ENCODE peak calls at places on chromosomes 5 and 9, in four cellular contexts. D, B, U and S are unnamed samples.

GRCh38 chr9:37969130-37969529 is 65.2 kb upstream of the SLC25A51 start:
- DNase-seq in D (peak; percentile 81), B (peak; percentile 87), U (no peak), S (peak; percentile 79)

GRCh38 chr5:58227858-58228257 is 232.0 kb downstream of the PLK2 start:
- DNase-seq in D (no peak), B (no peak), U (no peak), S (no peak)

GRCh38 chr5:149849280-149849985 is 95.2 kb downstream of the PDE6A start:
- DNase-seq in D (no peak), B (no peak), U (no peak), S (no peak)

GRCh38 chr5:81755320-81755719 is 4.4 kb upstream of the SSBP2 start:
- DNase-seq in D (peak; percentile 93), B (peak; percentile 79), U (no peak), S (peak; percentile 70)

GRCh38 chr9:126612813-126613641 is 701 bp upstream of the LMX1B start:
- DNase-seq in D (no peak), B (no peak), U (no peak), S (no peak)

GRCh38 chr5:4104831-4105597 is 509.4 kb downstream of the IRX1 start:
- DNase-seq in D (no peak), B (no peak), U (no peak), S (no peak)

GRCh38 chr9:97570899-97571298 is 62.3 kb downstream of the TSTD2 start:
- DNase-seq in D (no peak), B (no peak), U (no peak), S (no peak)

GRCh38 chr9:35910613-35911488 is 1.6 kb downstream of the SPAAR start:
- DNase-seq in D (peak; percentile 75), B (peak; percentile 44), U (no peak), S (peak; percentile 46)

GRCh38 chr5:167987490-167988270 is 303.8 kb upstream of the WWC1 start:
- DNase-seq in D (no peak), B (peak; percentile 7), U (no peak), S (no peak)

GRCh38 chr5:38751103-38751502 is 94.7 kb upstream of the OSMR start:
- DNase-seq in D (peak; percentile 31), B (no peak), U (no peak), S (no peak)

GRCh38 chr9:131476777-131477345 is 25.9 kb upstream of the POMT1 start:
- DNase-seq in D (no peak), B (no peak), U (no peak), S (no peak)

GRCh38 chr5:9479361-9479760 is 66.5 kb downstream of the SEMA5A start:
- DNase-seq in D (peak; percentile 65), B (no peak), U (no peak), S (no peak)

GRCh38 chr5:131268758-131269370 is 5.0 kb downstream of the CDC42SE2 start:
- DNase-seq in D (peak; percentile 49), B (no peak), U (no peak), S (no peak)

GRCh38 chr5:109805882-109806281 is 116.2 kb downstream of the MAN2A1 start:
- DNase-seq in D (no peak), B (no peak), U (no peak), S (no peak)

GRCh38 chr9:76646249-76646648 is 118.0 kb upstream of the PCA3 start:
- DNase-seq in D (no peak), B (no peak), U (no peak), S (no peak)

GRCh38 chr5:170368593-170368992 is 20.6 kb downstream of the KCNMB1 start:
- DNase-seq in D (no peak), B (no peak), U (no peak), S (no peak)

GRCh38 chr9:97711223-97711626 is 14.1 kb upstream of the XPA start:
- DNase-seq in D (no peak), B (no peak), U (no peak), S (no peak)

GRCh38 chr9:138057726-138058125 is 180.1 kb downstream of the CACNA1B start:
- DNase-seq in D (no peak), B (no peak), U (no peak), S (no peak)

GRCh38 chr5:131671409-131671808 is 36.4 kb upstream of the RAPGEF6 start:
- DNase-seq in D (peak; percentile 48), B (no peak), U (no peak), S (no peak)